ENCODE peak calls at places on chromosomes 5 and 9, in five cellular contexts. K is K562, L is A549, Z is H1, R is GM12878. V is an unnamed sample.

GRCh38 chr9:89723696-89724095 is 118.9 kb downstream of the GADD45G start:
- DNase-seq in R (no peak), Z (no peak), K (no peak), L (no peak), V (no peak)

GRCh38 chr5:99949361-99949760 is 585.8 kb upstream of the FAM174A start:
- DNase-seq in R (no peak), L (no peak), K (no peak), Z (no peak), V (no peak)

GRCh38 chr9:81395301-81396054 is 293.9 kb downstream of the TLE1 start:
- DNase-seq in L (no peak), K (no peak), R (no peak), Z (no peak), V (no peak)

GRCh38 chr5:172283862-172284274 is 304 bp upstream of the UBTD2 start:
- DNase-seq in L (peak; percentile 81), R (no peak), Z (no peak), K (peak; percentile 96), V (peak; percentile 50)

GRCh38 chr5:95857185-95857945 is 34.8 kb upstream of the GLRX start:
- DNase-seq in R (no peak), Z (no peak), L (no peak), K (peak; percentile 36), V (peak; percentile 93)

GRCh38 chr5:125798311-125798710 is 624.9 kb upstream of the GRAMD2B start:
- DNase-seq in R (no peak), L (peak; percentile 3), K (no peak), Z (no peak), V (no peak)

GRCh38 chr9:123011878-123012528 is 21.5 kb upstream of the GPR21 start:
- DNase-seq in Z (no peak), L (no peak), R (no peak), K (no peak), V (peak; percentile 69)

GRCh38 chr5:181149806-181150733 is 2.7 kb downstream of the OR2V2 start:
- DNase-seq in K (no peak), Z (no peak), L (no peak), R (no peak), V (no peak)

GRCh38 chr5:13251623-13252367 is 692.7 kb downstream of the DNAH5 start:
- DNase-seq in Z (no peak), L (no peak), K (no peak), R (no peak), V (no peak)

GRCh38 chr9:35658144-35658893 is at the start of gene CCDC107:
- DNase-seq in Z (peak; percentile 90), L (peak; percentile 86), R (no peak), K (peak; percentile 96), V (peak; percentile 70)

GRCh38 chr5:74116266-74116665 is 490.3 kb downstream of the ARHGEF28 start:
- DNase-seq in Z (no peak), R (no peak), K (no peak), L (no peak), V (no peak)

GRCh38 chr5:21807953-21808352 is 1045.2 kb downstream of the CDH12 start:
- DNase-seq in L (no peak), Z (no peak), K (no peak), R (no peak), V (no peak)

GRCh38 chr9:27485158-27485557 is 38.9 kb upstream of the IFNK start:
- DNase-seq in R (peak; percentile 56), L (no peak), K (no peak), Z (no peak), V (no peak)

GRCh38 chr9:36831381-36832231 is 202.5 kb downstream of the PAX5 start:
- DNase-seq in K (no peak), R (no peak), Z (no peak), L (no peak), V (no peak)
- TF ChIP-seq CHD2 in K (no peak), R (no peak), Z (no peak), L (no peak), V (no peak)

DNA sequence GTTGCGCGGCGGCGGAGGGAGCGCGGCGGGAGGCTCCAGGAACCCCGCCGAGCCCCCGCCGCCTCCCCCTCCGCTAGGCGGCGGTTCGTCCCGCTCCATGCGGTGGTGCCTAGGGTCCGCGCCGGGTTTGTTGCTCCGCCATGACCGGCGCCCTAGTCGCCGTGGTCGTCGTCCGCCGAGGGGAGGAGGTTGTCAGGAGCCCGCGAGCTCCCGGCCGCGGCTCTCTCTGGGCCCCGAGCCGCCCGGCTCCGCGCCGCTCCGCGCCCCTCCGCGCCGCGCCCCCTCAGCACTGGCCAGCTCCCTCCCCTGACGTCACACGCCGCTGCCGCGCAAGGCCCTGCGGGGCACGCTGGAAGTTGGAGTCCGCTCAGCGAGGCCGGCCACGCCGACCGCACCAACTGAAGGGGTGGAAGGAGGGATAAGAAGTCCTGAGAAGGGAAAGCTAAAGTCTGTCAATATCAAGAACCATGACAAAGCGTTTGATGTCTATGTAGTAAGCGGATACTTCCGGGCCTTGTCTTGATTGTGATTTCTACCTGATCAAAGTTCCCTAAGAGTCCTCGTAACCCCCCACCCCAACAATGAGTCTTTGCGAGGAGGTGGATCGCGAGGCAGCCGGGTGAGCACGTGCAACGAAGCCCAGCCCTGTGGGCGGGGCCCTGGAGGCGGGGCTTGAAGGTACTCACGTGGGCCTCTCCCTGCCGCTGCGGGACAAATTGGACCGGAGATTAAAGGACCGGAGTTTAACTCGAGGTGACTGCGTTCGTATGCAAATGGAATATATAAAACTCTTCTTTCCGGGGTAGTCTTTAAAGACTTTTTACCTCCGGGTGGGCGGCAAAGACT is at the start of gene NR6A1:
- DNase-seq in R (peak; percentile 92), K (peak; percentile 96), L (peak; percentile 97), Z (peak; percentile 97), V (peak; percentile 92)
- TF ChIP-seq POLR2A in R (peak; percentile 64), K (peak; percentile 60), L (peak; percentile 24), Z (peak; percentile 76), V (peak; percentile 69)

DNA sequence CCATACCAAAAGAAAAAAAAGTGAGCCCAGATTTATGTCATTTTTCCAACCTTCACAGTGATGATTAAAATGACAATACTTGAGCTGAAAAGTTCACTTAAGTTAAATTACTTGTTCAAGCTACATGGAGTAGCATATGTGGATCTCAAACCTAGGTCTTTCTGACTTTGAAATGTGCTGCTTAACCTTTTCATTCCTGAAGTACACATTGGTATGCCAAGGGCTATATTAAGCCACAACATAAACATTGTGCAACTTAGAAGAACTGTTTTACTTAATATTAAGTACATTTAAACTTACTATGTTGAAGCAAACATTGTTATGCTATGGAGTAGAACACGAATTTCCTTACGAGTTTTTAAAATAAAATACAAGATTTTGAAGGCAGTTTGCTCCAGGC is 105.0 kb downstream of the GIN1 start:
- DNase-seq in L (no peak), R (no peak), Z (no peak), K (no peak), V (no peak)
- TF ChIP-seq CHD2 in L (no peak), R (no peak), Z (no peak), K (no peak), V (no peak)

GRCh38 chr9:106697390-106697789 is 165.6 kb upstream of the ZNF462 start:
- DNase-seq in R (no peak), Z (no peak), L (no peak), K (no peak), V (no peak)

GRCh38 chr9:106704056-106704625 is 158.8 kb upstream of the ZNF462 start:
- DNase-seq in R (no peak), L (no peak), Z (no peak), K (no peak), V (no peak)

GRCh38 chr9:106697799-106698591 is 165.0 kb upstream of the ZNF462 start:
- DNase-seq in L (no peak), R (no peak), K (no peak), Z (no peak), V (no peak)

GRCh38 chr9:106701611-106702010 is 161.4 kb upstream of the ZNF462 start:
- DNase-seq in Z (no peak), R (no peak), L (no peak), K (no peak), V (no peak)

DNA sequence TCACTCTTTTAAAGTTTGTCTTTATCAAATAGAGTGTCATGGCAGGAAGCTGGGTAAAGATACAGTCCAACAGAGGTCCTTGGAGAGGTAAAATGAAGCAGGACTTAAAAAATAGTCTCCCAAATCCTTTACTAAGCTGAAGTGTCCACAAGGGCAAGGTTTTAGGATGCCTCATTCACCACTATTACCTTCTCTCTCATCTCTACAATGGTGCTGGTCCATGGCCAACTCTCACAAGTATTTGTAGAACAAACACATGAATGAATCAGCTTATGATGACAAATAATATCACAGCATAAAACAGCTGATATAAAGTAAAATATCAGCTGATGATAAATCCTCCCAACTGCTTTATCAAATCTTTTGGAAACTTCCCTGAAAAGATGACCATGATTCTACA is 162.3 kb upstream of the ZNF462 start:
- DNase-seq in L (no peak), R (no peak), Z (no peak), K (no peak), V (no peak)
- TF ChIP-seq POLR2A in L (no peak), R (no peak), Z (no peak), K (no peak), V (no peak)

GRCh38 chr5:51033215-51033614 is 350.0 kb upstream of the ISL1 start:
- DNase-seq in K (no peak), Z (no peak), R (no peak), L (no peak), V (no peak)
- TF ChIP-seq CHD2 in K (no peak), Z (no peak), R (no peak), L (no peak), V (no peak)

DNA sequence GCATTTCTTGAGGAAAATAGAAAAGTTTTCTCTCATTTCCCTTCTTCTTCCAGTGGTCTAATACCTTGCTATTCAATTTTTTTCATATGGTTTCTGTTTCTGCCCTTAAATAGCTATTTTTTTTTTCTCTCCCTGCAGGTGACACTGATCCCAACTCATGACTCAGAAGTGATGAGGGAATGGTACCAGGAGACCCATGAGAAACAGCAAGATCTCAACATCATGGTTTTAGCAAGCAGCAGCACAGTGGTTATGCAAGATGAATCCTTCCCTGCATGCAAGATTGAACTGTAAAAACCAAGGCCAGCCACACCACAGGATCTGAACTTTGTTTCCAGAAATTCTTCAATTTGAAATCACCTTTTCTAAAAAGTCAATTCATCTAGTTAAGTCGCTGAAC is 97.7 kb downstream of the MAP1B start:
- DNase-seq in Z (no peak), R (no peak), K (no peak), L (no peak), V (no peak)
- TF ChIP-seq POLR2A in Z (no peak), R (no peak), K (no peak), L (no peak), V (no peak)

GRCh38 chr9:36985769-36986547 is 48.1 kb downstream of the PAX5 start:
- DNase-seq in Z (peak; percentile 80), K (no peak), R (no peak), L (no peak), V (no peak)
- TF ChIP-seq CHD2 in Z (no peak), K (no peak), R (no peak), L (no peak), V (no peak)

GRCh38 chr5:144017631-144018030 is 152.8 kb downstream of the YIPF5 start:
- DNase-seq in R (no peak), Z (no peak), K (no peak), L (no peak), V (no peak)
- TF ChIP-seq POLR2A in R (no peak), Z (no peak), K (no peak), L (no peak), V (no peak)

V was measured in HepG2.